ENCODE peak calls at places on chromosomes 5 and 9, in eight cellular contexts. S is psoas muscle, Q is HFF-Myc, J is astrocyte, I is RWPE2, U is MM.1S, Z is BJ, G is neural progenitor cell. B is an unnamed sample.

GRCh38 chr9:88685966-88686365 is 151.0 kb downstream of the NXNL2 start:
- DNase-seq in S (no peak), Q (no peak), J (no peak), I (no peak), U (no peak), Z (no peak), G (no peak), B (no peak)

GRCh38 chr9:72952914-72953313 is at the start of gene ALDH1A1:
- DNase-seq in S (no peak), Q (no peak), J (no peak), I (no peak), U (no peak), Z (peak), G (no peak), B (no peak)

GRCh38 chr5:134131578-134132350 is 17.3 kb downstream of the TCF7 start:
- DNase-seq in S (peak), Q (no peak), J (no peak), I (peak), U (no peak), Z (no peak), G (no peak), B (no peak)

GRCh38 chr5:53151713-53152458 is 42.3 kb upstream of the MOCS2 start:
- DNase-seq in S (no peak), Q (peak), J (peak), I (no peak), U (no peak), Z (peak), G (no peak), B (peak)

GRCh38 chr9:137487454-137488329 is 28.6 kb upstream of the NSMF start:
- DNase-seq in S (peak), Q (no peak), J (no peak), I (no peak), U (no peak), Z (no peak), G (no peak), B (no peak)

GRCh38 chr5:15611008-15611407 is 111.0 kb downstream of the FBXL7 start:
- DNase-seq in S (no peak), Q (no peak), J (no peak), I (no peak), U (no peak), Z (no peak), G (no peak), B (no peak)

GRCh38 chr5:135950611-135951010 is 4.2 kb downstream of the LECT2 start:
- DNase-seq in S (no peak), Q (peak), J (peak), I (no peak), U (no peak), Z (peak), G (no peak), B (peak)

GRCh38 chr5:150464554-150465012 is 15.0 kb upstream of the RPS14 start:
- DNase-seq in S (no peak), Q (no peak), J (no peak), I (no peak), U (no peak), Z (no peak), G (no peak), B (no peak)

GRCh38 chr5:177335043-177335700 is 16.3 kb downstream of the LMAN2 start:
- DNase-seq in S (no peak), Q (no peak), J (no peak), I (no peak), U (no peak), Z (no peak), G (no peak), B (no peak)

GRCh38 chr5:33501260-33501659 is 60.5 kb downstream of the TARS1 start:
- DNase-seq in S (no peak), Q (no peak), J (no peak), I (no peak), U (no peak), Z (no peak), G (peak), B (no peak)

GRCh38 chr5:150573867-150574817 is 66.2 kb downstream of the NDST1 start:
- DNase-seq in S (no peak), Q (no peak), J (no peak), I (peak), U (no peak), Z (no peak), G (no peak), B (no peak)

GRCh38 chr5:27810458-27810857 is 772.1 kb upstream of the CDH9 start:
- DNase-seq in S (no peak), Q (no peak), J (no peak), I (no peak), U (no peak), Z (no peak), G (no peak), B (no peak)

GRCh38 chr5:23389543-23390215 is 117.7 kb upstream of the PRDM9 start:
- DNase-seq in S (no peak), Q (no peak), J (no peak), I (no peak), U (no peak), Z (no peak), G (peak), B (no peak)

GRCh38 chr5:7078901-7079300 is 317.0 kb upstream of the ADCY2 start:
- DNase-seq in S (no peak), Q (no peak), J (no peak), I (no peak), U (no peak), Z (no peak), G (peak), B (no peak)
- TF ChIP-seq CTCF in S (no peak), Q (no peak), J (no peak), I (peak), U (peak), Z (no peak), G (peak), B (no peak)

DNA sequence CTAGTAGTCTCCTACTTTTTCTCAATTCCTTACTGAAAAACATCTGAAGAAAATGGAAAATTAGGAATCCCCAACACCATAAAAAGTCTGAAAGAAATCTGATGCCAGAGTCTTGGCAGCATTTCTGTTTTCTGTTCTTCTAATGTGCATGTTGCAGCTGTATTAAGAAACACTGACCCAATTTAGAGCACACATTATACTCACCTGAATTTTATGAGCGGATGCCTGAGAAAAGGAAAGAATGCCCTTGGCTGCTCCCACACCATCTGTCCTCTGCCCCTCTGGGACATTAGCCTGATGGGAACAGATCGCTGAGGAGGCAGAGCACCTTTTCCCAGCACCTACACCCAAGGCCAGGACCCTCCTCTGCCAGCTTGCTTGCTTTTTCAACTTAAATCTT is 14.1 kb upstream of the ANP32B start:
- DNase-seq in S (no peak), Q (no peak), J (no peak), I (no peak), U (no peak), Z (no peak), G (no peak), B (no peak)
- TF ChIP-seq CTCF in S (no peak), Q (no peak), J (no peak), I (no peak), U (no peak), Z (no peak), G (no peak), B (no peak)

GRCh38 chr5:107796797-107797196 is 126.1 kb upstream of the EFNA5 start:
- DNase-seq in S (no peak), Q (no peak), J (no peak), I (no peak), U (no peak), Z (no peak), G (no peak), B (no peak)
- TF ChIP-seq CTCF in S (no peak), Q (no peak), J (peak), I (no peak), U (no peak), Z (peak), G (no peak), B (no peak)

GRCh38 chr9:82327641-82328040 is 339.1 kb downstream of the SPATA31D1 start:
- DNase-seq in S (no peak), Q (no peak), J (no peak), I (no peak), U (no peak), Z (no peak), G (no peak), B (no peak)
- TF ChIP-seq CTCF in S (no peak), Q (no peak), J (no peak), I (no peak), U (no peak), Z (no peak), G (no peak), B (no peak)

DNA sequence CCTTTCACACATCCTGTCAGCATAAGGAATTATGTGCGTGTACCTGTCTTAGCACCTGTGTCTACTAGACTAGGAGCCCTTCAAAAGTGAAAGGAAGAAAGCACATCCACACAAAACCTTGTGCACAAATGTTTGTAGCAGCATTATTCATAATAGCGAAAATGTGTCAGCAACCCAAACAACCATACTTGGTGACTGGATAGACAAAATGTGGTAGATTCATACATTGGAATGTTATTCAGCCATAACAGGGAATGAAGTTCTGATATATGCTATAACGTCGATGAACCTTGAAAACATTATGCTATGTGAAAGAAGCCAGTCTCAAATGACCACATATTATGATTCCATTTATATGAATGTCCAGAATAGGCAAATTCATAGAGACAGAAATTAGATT is 57.8 kb upstream of the LARP1 start:
- DNase-seq in S (no peak), Q (no peak), J (no peak), I (no peak), U (no peak), Z (no peak), G (no peak), B (no peak)
- TF ChIP-seq CTCF in S (no peak), Q (no peak), J (no peak), I (no peak), U (no peak), Z (no peak), G (no peak), B (no peak)

GRCh38 chr5:6780802-6781391 is 67.7 kb downstream of the TENT4A start:
- DNase-seq in S (no peak), Q (no peak), J (no peak), I (no peak), U (peak), Z (no peak), G (no peak), B (no peak)
- TF ChIP-seq CTCF in S (no peak), Q (peak), J (peak), I (peak), U (peak), Z (peak), G (peak), B (peak)